ENCODE peak calls at places on chromosomes 7 and 10, in seven cellular contexts. A, I, T, S, N, W and X are unnamed samples.

GRCh38 chr10:71555760-71556159 is 159.0 kb downstream of the CDH23 start:
- DNase-seq in A (no peak), I (no peak), T (no peak), S (no peak), N (no peak), W (no peak), X (no peak)

GRCh38 chr7:145848691-145849090 is 267.9 kb upstream of the CNTNAP2 start:
- DNase-seq in A (peak), I (no peak), T (no peak), S (no peak), N (peak), W (no peak), X (peak)

GRCh38 chr7:47557986-47558670 is 23.8 kb downstream of the TNS3 start:
- DNase-seq in A (no peak), I (no peak), T (no peak), S (no peak), N (no peak), W (no peak), X (no peak)

GRCh38 chr7:91455411-91455810 is 191.2 kb downstream of the FZD1 start:
- DNase-seq in A (no peak), I (no peak), T (no peak), S (no peak), N (no peak), W (no peak), X (no peak)

GRCh38 chr10:102648889-102649752 is 4.8 kb downstream of the TRIM8 start:
- DNase-seq in A (no peak), I (peak), T (peak), S (no peak), N (no peak), W (no peak), X (no peak)

GRCh38 chr10:112896722-112897121 is 53.3 kb upstream of the TCF7L2 start:
- DNase-seq in A (no peak), I (no peak), T (no peak), S (no peak), N (no peak), W (no peak), X (no peak)

GRCh38 chr10:22335204-22335956 is 9.9 kb upstream of the SPAG6 start:
- DNase-seq in A (peak), I (no peak), T (no peak), S (peak), N (peak), W (peak), X (no peak)

GRCh38 chr10:96125142-96125515 is 5.0 kb upstream of the ZNF518A start:
- DNase-seq in A (peak), I (no peak), T (no peak), S (no peak), N (no peak), W (no peak), X (no peak)

GRCh38 chr7:1268866-1269265 is 36.2 kb downstream of the UNCX start:
- DNase-seq in A (no peak), I (no peak), T (no peak), S (no peak), N (peak), W (no peak), X (no peak)

DNA sequence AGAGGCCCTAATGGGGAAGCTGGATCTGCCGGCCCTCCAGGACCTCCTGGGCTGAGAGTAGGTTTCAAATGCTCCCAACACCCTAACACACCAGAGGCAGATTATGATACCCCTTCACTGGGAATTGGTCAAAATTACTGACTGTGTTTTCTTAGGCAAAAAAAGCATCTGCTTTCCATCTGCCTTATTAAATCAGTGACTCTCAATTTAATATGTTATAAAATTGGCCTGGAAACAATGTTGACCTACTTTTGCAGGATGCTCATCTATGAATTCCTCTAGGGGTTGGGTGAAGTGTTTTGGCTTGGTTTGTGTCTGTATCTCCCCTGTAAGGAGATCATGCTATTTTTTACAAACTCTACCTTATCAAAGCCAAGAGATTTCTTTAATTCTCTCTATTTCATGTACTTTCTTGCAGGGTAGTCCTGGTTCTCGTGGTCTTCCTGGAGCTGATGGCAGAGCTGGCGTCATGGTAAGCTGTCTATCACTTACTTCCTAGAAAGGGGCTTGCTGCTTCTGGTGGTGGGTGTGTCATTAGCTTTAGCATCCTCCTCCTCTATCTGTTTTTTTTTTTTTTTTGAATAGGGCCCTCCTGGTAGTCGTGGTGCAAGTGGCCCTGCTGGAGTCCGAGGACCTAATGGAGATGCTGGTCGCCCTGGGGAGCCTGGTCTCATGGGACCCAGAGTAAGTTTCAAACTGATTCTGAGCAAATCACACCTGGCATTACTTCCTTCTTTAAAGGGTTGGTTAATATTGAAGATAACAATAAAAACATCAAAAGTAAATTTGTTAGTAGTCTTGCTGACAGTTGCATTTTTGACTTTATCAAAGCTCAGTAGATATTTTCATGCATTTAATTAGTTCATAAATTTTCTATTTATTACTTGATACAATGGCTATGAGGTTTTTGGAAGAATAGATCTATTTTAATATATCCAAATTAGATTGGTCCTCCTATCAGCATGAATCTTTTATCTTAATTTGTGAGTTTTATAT is 16.1 kb downstream of the COL1A2 start:
- DNase-seq in A (peak), I (no peak), T (no peak), S (no peak), N (no peak), W (no peak), X (no peak)
- TF ChIP-seq CTCF in A (no peak), I (no peak), T (no peak), S (no peak), N (no peak), W (no peak), X (no peak)

GRCh38 chr10:52451817-52452216 is 137.7 kb downstream of the DKK1 start:
- DNase-seq in A (peak), I (no peak), T (no peak), S (peak), N (peak), W (no peak), X (peak)
- TF ChIP-seq CTCF in A (no peak), I (no peak), T (no peak), S (no peak), N (no peak), W (no peak), X (no peak)

GRCh38 chr7:69768986-69769595 is 170.8 kb downstream of the AUTS2 start:
- DNase-seq in A (peak), I (no peak), T (no peak), S (no peak), N (no peak), W (no peak), X (no peak)
- TF ChIP-seq CTCF in A (no peak), I (no peak), T (no peak), S (no peak), N (no peak), W (no peak), X (no peak)

DNA sequence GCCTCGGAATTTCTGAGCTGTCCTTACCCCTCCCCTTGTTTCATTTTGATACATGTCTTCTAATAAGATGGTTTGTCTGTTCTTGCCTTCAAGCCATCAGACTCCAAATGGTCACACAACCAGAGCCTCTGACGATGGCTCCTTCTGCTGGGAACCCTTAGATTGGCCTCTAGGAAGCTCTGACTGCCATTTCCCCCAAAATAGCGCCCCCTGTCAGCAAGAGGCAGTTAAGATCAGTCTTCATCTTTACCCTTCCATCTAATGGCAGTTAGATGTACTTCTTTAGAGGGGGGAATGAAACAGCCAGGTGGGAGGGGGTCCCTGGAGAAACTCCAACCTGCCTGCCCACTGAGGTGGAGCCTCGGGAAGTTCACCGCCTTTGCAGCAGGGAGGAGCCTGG is 85.8 kb upstream of the GPR22 start:
- DNase-seq in A (no peak), I (no peak), T (no peak), S (no peak), N (no peak), W (no peak), X (peak)
- TF ChIP-seq CTCF in A (peak), I (no peak), T (no peak), S (peak), N (peak), W (no peak), X (no peak)

DNA sequence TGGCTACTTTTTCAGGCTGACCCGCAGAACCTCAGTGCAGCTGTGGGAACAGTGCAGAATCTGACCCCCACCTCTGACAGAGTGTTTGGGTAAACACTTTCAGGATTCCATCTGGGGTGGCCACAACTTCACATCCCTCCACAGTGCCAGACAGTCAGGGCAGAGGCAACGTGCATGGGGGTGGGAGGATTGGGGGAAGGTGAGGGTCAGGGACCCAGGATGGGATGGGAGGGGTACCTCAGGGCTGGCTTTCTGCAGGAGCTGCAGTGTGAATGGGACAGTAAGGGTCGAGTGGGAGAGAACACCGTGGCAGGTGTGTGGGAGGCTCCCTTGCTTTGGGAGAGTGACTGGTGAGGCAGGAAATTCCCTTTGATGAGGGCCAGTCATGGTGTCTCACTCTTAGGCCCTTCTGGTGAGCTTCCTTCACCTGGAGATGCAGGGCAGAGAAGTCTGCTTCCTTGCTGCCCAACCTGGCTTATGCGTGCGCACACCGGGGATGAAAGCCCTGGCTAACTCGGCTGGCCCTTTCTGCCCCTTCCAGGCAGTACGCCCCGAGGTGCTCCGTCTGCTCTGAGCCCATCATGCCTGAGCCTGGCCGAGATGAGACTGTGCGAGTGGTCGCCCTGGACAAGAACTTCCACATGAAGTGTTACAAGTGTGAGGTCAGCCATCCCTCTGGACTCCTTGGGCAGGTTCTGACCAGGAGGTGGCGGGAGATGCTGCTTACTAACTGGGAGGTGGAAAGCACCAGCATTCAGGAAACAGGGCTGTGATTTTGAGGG is 8.4 kb downstream of the ZYX start:
- DNase-seq in A (no peak), I (no peak), T (no peak), S (no peak), N (no peak), W (no peak), X (no peak)
- TF ChIP-seq CTCF in A (peak), I (no peak), T (no peak), S (no peak), N (peak), W (no peak), X (no peak)

GRCh38 chr7:67788689-67789088 is 792.1 kb downstream of the TYW1 start:
- DNase-seq in A (peak), I (no peak), T (peak), S (no peak), N (no peak), W (no peak), X (no peak)
- TF ChIP-seq CTCF in A (peak), I (peak), T (peak), S (no peak), N (no peak), W (no peak), X (no peak)

GRCh38 chr7:149074116-149074885 is 16.2 kb downstream of the ZNF786 start:
- DNase-seq in A (no peak), I (no peak), T (no peak), S (no peak), N (no peak), W (no peak), X (peak)

GRCh38 chr7:149075286-149075685 is 15.2 kb downstream of the ZNF786 start:
- DNase-seq in A (no peak), I (no peak), T (no peak), S (no peak), N (no peak), W (no peak), X (no peak)

GRCh38 chr7:149081914-149082313 is 8.6 kb downstream of the ZNF786 start:
- DNase-seq in A (no peak), I (no peak), T (no peak), S (no peak), N (no peak), W (no peak), X (no peak)

GRCh38 chr7:149072438-149072775 is 18.1 kb downstream of the ZNF786 start:
- DNase-seq in A (no peak), I (no peak), T (no peak), S (no peak), N (no peak), W (no peak), X (no peak)

DNA sequence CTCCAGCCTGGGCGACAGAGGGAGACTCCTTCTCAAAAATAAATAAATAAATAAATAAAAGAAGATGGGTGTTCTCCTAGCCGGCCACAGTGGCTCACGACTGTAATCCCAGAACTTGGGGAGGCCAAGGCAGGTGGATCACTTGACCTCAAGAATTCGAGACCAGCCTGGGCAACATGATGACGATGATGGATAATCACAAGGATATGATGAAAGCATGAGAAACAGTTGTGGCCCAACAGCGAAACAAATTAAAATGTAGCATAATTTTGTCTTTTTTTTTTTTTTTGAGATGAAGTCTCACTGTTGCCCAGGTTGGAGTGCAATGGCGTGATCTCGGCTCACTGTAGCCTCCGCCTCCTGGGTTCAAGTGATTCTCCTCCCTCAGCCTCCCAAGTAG is 12.9 kb downstream of the ZNF786 start:
- DNase-seq in A (no peak), I (no peak), T (no peak), S (no peak), N (no peak), W (no peak), X (no peak)
- TF ChIP-seq CTCF in A (no peak), I (no peak), T (no peak), S (no peak), N (no peak), W (no peak), X (no peak)

DNA sequence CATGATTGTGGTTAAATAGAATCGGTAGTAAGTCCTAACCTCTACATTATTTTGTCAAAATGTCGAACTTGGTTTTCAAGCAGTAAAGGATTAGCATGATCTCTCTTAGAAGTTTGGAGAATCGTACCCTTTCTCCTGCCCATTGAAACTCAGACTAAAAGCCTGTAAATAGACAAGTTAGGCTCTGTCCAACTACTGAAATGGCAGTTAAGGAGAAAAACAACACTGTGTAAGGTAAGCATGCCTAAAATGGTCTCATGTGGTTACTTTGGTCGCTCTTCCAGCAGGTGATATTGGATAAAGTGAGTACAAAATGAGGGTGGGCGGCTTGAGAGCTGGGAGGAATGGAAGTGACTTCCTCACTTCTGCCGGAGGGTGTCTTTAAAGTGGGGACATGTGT is 25.0 kb downstream of the SEC61A2 start:
- DNase-seq in A (no peak), I (no peak), T (no peak), S (no peak), N (no peak), W (no peak), X (no peak)
- TF ChIP-seq CTCF in A (no peak), I (no peak), T (no peak), S (no peak), N (no peak), W (no peak), X (no peak)